ENCODE peak calls at places on chromosomes 11 and 22, in eight cellular contexts. One of them, this sample, is unnamed.

GRCh38 chr11:67045314-67045713 is 11.3 kb upstream of the RHOD start:
- DNase-seq in stimulated activated CD4-positive, alpha-beta T cell treated with anti-CD3 and anti-CD28 coated beads, Interleukin-1b, Interleukin-23, amount 100 ng/mL, for 24 hours: no peak
- DNase-seq in NCI-H1092: no peak
- DNase-seq in type B pancreatic cell: no peak
- DNase-seq in prostate gland: no peak
- DNase-seq in iris pigment epithelial cell: peak
- DNase-seq in A172: peak
- DNase-seq in substantia nigra: no peak
- DNase-seq in this sample: no peak

GRCh38 chr11:44484211-44484610 is 81.3 kb upstream of the CD82 start:
- DNase-seq in stimulated activated CD4-positive, alpha-beta T cell treated with anti-CD3 and anti-CD28 coated beads, Interleukin-1b, Interleukin-23, amount 100 ng/mL, for 24 hours: no peak
- DNase-seq in iris pigment epithelial cell: peak
- DNase-seq in substantia nigra: no peak
- DNase-seq in NCI-H1092: peak
- DNase-seq in type B pancreatic cell: no peak
- DNase-seq in A172: peak
- DNase-seq in prostate gland: no peak
- DNase-seq in this sample: no peak

GRCh38 chr11:109326781-109327180 is 95.2 kb upstream of the C11orf87 start:
- DNase-seq in type B pancreatic cell: no peak
- DNase-seq in A172: no peak
- DNase-seq in NCI-H1092: no peak
- DNase-seq in stimulated activated CD4-positive, alpha-beta T cell treated with anti-CD3 and anti-CD28 coated beads, Interleukin-1b, Interleukin-23, amount 100 ng/mL, for 24 hours: no peak
- DNase-seq in iris pigment epithelial cell: no peak
- DNase-seq in prostate gland: no peak
- DNase-seq in substantia nigra: no peak
- DNase-seq in this sample: no peak

GRCh38 chr11:45803981-45804805 is 756 bp upstream of the SLC35C1 start:
- DNase-seq in substantia nigra: peak
- DNase-seq in stimulated activated CD4-positive, alpha-beta T cell treated with anti-CD3 and anti-CD28 coated beads, Interleukin-1b, Interleukin-23, amount 100 ng/mL, for 24 hours: peak
- DNase-seq in A172: peak
- DNase-seq in NCI-H1092: peak
- DNase-seq in type B pancreatic cell: peak
- DNase-seq in prostate gland: peak
- DNase-seq in iris pigment epithelial cell: peak
- DNase-seq in this sample: peak

GRCh38 chr11:1073261-1073724 is 1.4 kb upstream of the MUC2 start:
- DNase-seq in type B pancreatic cell: no peak
- DNase-seq in stimulated activated CD4-positive, alpha-beta T cell treated with anti-CD3 and anti-CD28 coated beads, Interleukin-1b, Interleukin-23, amount 100 ng/mL, for 24 hours: no peak
- DNase-seq in iris pigment epithelial cell: peak
- DNase-seq in prostate gland: peak
- DNase-seq in NCI-H1092: peak
- DNase-seq in A172: peak
- DNase-seq in substantia nigra: no peak
- DNase-seq in this sample: no peak

GRCh38 chr22:26648011-26648497 is 9.3 kb upstream of the MIAT start:
- DNase-seq in type B pancreatic cell: no peak
- DNase-seq in prostate gland: no peak
- DNase-seq in stimulated activated CD4-positive, alpha-beta T cell treated with anti-CD3 and anti-CD28 coated beads, Interleukin-1b, Interleukin-23, amount 100 ng/mL, for 24 hours: no peak
- DNase-seq in A172: no peak
- DNase-seq in substantia nigra: no peak
- DNase-seq in iris pigment epithelial cell: no peak
- DNase-seq in NCI-H1092: peak
- DNase-seq in this sample: peak

GRCh38 chr11:43694477-43694876 is 13.9 kb downstream of the HSD17B12 start:
- DNase-seq in stimulated activated CD4-positive, alpha-beta T cell treated with anti-CD3 and anti-CD28 coated beads, Interleukin-1b, Interleukin-23, amount 100 ng/mL, for 24 hours: no peak
- DNase-seq in A172: no peak
- DNase-seq in iris pigment epithelial cell: no peak
- DNase-seq in type B pancreatic cell: no peak
- DNase-seq in NCI-H1092: no peak
- DNase-seq in prostate gland: no peak
- DNase-seq in substantia nigra: no peak
- DNase-seq in this sample: no peak

GRCh38 chr22:44220727-44221680 is 40.3 kb downstream of the PARVG start:
- DNase-seq in type B pancreatic cell: no peak
- DNase-seq in iris pigment epithelial cell: no peak
- DNase-seq in prostate gland: no peak
- DNase-seq in NCI-H1092: no peak
- DNase-seq in stimulated activated CD4-positive, alpha-beta T cell treated with anti-CD3 and anti-CD28 coated beads, Interleukin-1b, Interleukin-23, amount 100 ng/mL, for 24 hours: no peak
- DNase-seq in substantia nigra: no peak
- DNase-seq in A172: no peak
- DNase-seq in this sample: no peak

GRCh38 chr22:22835242-22835641 is 52.4 kb upstream of the IGLL5 start:
- DNase-seq in type B pancreatic cell: peak
- DNase-seq in stimulated activated CD4-positive, alpha-beta T cell treated with anti-CD3 and anti-CD28 coated beads, Interleukin-1b, Interleukin-23, amount 100 ng/mL, for 24 hours: no peak
- DNase-seq in NCI-H1092: no peak
- DNase-seq in prostate gland: no peak
- DNase-seq in A172: no peak
- DNase-seq in iris pigment epithelial cell: no peak
- DNase-seq in substantia nigra: no peak
- DNase-seq in this sample: no peak

GRCh38 chr11:61334434-61335354 is 1.7 kb downstream of the TKFC start:
- DNase-seq in NCI-H1092: no peak
- DNase-seq in stimulated activated CD4-positive, alpha-beta T cell treated with anti-CD3 and anti-CD28 coated beads, Interleukin-1b, Interleukin-23, amount 100 ng/mL, for 24 hours: no peak
- DNase-seq in prostate gland: no peak
- DNase-seq in iris pigment epithelial cell: peak
- DNase-seq in A172: peak
- DNase-seq in type B pancreatic cell: no peak
- DNase-seq in substantia nigra: no peak
- DNase-seq in this sample: no peak

GRCh38 chr11:23865341-23865975 is 631.4 kb upstream of the LUZP2 start:
- DNase-seq in type B pancreatic cell: no peak
- DNase-seq in prostate gland: no peak
- DNase-seq in stimulated activated CD4-positive, alpha-beta T cell treated with anti-CD3 and anti-CD28 coated beads, Interleukin-1b, Interleukin-23, amount 100 ng/mL, for 24 hours: no peak
- DNase-seq in iris pigment epithelial cell: no peak
- DNase-seq in NCI-H1092: no peak
- DNase-seq in A172: no peak
- DNase-seq in substantia nigra: no peak
- DNase-seq in this sample: no peak

GRCh38 chr11:109894242-109894641 is 198.9 kb upstream of the ZC3H12C start:
- DNase-seq in substantia nigra: no peak
- DNase-seq in stimulated activated CD4-positive, alpha-beta T cell treated with anti-CD3 and anti-CD28 coated beads, Interleukin-1b, Interleukin-23, amount 100 ng/mL, for 24 hours: no peak
- DNase-seq in type B pancreatic cell: no peak
- DNase-seq in A172: no peak
- DNase-seq in prostate gland: no peak
- DNase-seq in NCI-H1092: no peak
- DNase-seq in iris pigment epithelial cell: no peak
- DNase-seq in this sample: no peak

GRCh38 chr11:113204280-113204679 is 110.1 kb upstream of the TTC12 start:
- DNase-seq in A172: peak
- DNase-seq in type B pancreatic cell: no peak
- DNase-seq in stimulated activated CD4-positive, alpha-beta T cell treated with anti-CD3 and anti-CD28 coated beads, Interleukin-1b, Interleukin-23, amount 100 ng/mL, for 24 hours: no peak
- DNase-seq in NCI-H1092: no peak
- DNase-seq in prostate gland: no peak
- DNase-seq in substantia nigra: no peak
- DNase-seq in iris pigment epithelial cell: no peak
- DNase-seq in this sample: no peak

GRCh38 chr22:35353318-35353717 is 27.6 kb upstream of the HMOX1 start:
- DNase-seq in stimulated activated CD4-positive, alpha-beta T cell treated with anti-CD3 and anti-CD28 coated beads, Interleukin-1b, Interleukin-23, amount 100 ng/mL, for 24 hours: no peak
- DNase-seq in A172: no peak
- DNase-seq in prostate gland: no peak
- DNase-seq in substantia nigra: no peak
- DNase-seq in iris pigment epithelial cell: no peak
- DNase-seq in NCI-H1092: no peak
- DNase-seq in type B pancreatic cell: no peak
- DNase-seq in this sample: no peak

GRCh38 chr11:125062196-125062930 is 742 bp upstream of the SLC37A2 start:
- DNase-seq in A172: no peak
- DNase-seq in prostate gland: no peak
- DNase-seq in NCI-H1092: no peak
- DNase-seq in iris pigment epithelial cell: no peak
- DNase-seq in stimulated activated CD4-positive, alpha-beta T cell treated with anti-CD3 and anti-CD28 coated beads, Interleukin-1b, Interleukin-23, amount 100 ng/mL, for 24 hours: no peak
- DNase-seq in type B pancreatic cell: no peak
- DNase-seq in substantia nigra: no peak
- DNase-seq in this sample: no peak

GRCh38 chr11:10524471-10524870 is 16.5 kb downstream of the RNF141 start:
- DNase-seq in iris pigment epithelial cell: no peak
- DNase-seq in stimulated activated CD4-positive, alpha-beta T cell treated with anti-CD3 and anti-CD28 coated beads, Interleukin-1b, Interleukin-23, amount 100 ng/mL, for 24 hours: no peak
- DNase-seq in NCI-H1092: no peak
- DNase-seq in A172: no peak
- DNase-seq in prostate gland: no peak
- DNase-seq in substantia nigra: no peak
- DNase-seq in type B pancreatic cell: no peak
- DNase-seq in this sample: no peak

GRCh38 chr22:46652930-46653331 is 32.7 kb downstream of the GRAMD4 start:
- DNase-seq in prostate gland: no peak
- DNase-seq in stimulated activated CD4-positive, alpha-beta T cell treated with anti-CD3 and anti-CD28 coated beads, Interleukin-1b, Interleukin-23, amount 100 ng/mL, for 24 hours: no peak
- DNase-seq in A172: no peak
- DNase-seq in substantia nigra: no peak
- DNase-seq in type B pancreatic cell: no peak
- DNase-seq in iris pigment epithelial cell: peak
- DNase-seq in NCI-H1092: peak
- DNase-seq in this sample: no peak

GRCh38 chr11:33893711-33894401 is 2.0 kb upstream of the LMO2 start:
- DNase-seq in A172: no peak
- DNase-seq in type B pancreatic cell: no peak
- DNase-seq in iris pigment epithelial cell: peak
- DNase-seq in substantia nigra: no peak
- DNase-seq in prostate gland: no peak
- DNase-seq in NCI-H1092: no peak
- DNase-seq in stimulated activated CD4-positive, alpha-beta T cell treated with anti-CD3 and anti-CD28 coated beads, Interleukin-1b, Interleukin-23, amount 100 ng/mL, for 24 hours: peak
- DNase-seq in this sample: no peak

GRCh38 chr11:14112721-14113120 is 150.2 kb downstream of the SPON1 start:
- DNase-seq in substantia nigra: no peak
- DNase-seq in iris pigment epithelial cell: no peak
- DNase-seq in type B pancreatic cell: no peak
- DNase-seq in stimulated activated CD4-positive, alpha-beta T cell treated with anti-CD3 and anti-CD28 coated beads, Interleukin-1b, Interleukin-23, amount 100 ng/mL, for 24 hours: no peak
- DNase-seq in NCI-H1092: no peak
- DNase-seq in A172: no peak
- DNase-seq in prostate gland: no peak
- DNase-seq in this sample: no peak

GRCh38 chr22:37254206-37254866 is 10.3 kb upstream of the RAC2 start:
- DNase-seq in substantia nigra: no peak
- DNase-seq in stimulated activated CD4-positive, alpha-beta T cell treated with anti-CD3 and anti-CD28 coated beads, Interleukin-1b, Interleukin-23, amount 100 ng/mL, for 24 hours: no peak
- DNase-seq in type B pancreatic cell: no peak
- DNase-seq in prostate gland: no peak
- DNase-seq in A172: peak
- DNase-seq in iris pigment epithelial cell: peak
- DNase-seq in NCI-H1092: no peak
- DNase-seq in this sample: no peak

GRCh38 chr11:14873632-14874031 is 18.4 kb downstream of the CYP2R1 start:
- DNase-seq in prostate gland: no peak
- DNase-seq in type B pancreatic cell: no peak
- DNase-seq in NCI-H1092: no peak
- DNase-seq in iris pigment epithelial cell: no peak
- DNase-seq in A172: no peak
- DNase-seq in substantia nigra: no peak
- DNase-seq in stimulated activated CD4-positive, alpha-beta T cell treated with anti-CD3 and anti-CD28 coated beads, Interleukin-1b, Interleukin-23, amount 100 ng/mL, for 24 hours: no peak
- DNase-seq in this sample: no peak

This sample was measured in NCI-H2107.